ENCODE peak calls at places on chromosomes 5 and 9, in five cellular contexts. W is KBM-7, S is SW480, U is GM23338, I is posterior cingulate gyrus. J is an unnamed sample.

GRCh38 chr5:179973391-179973790 is 65.7 kb upstream of the TBC1D9B start:
- DNase-seq in W (no peak), S (no peak), U (no peak), I (no peak), J (no peak)

GRCh38 chr9:81214975-81215374 is 474.4 kb downstream of the TLE1 start:
- DNase-seq in W (no peak), S (no peak), U (no peak), I (no peak), J (no peak)

GRCh38 chr9:107925756-107926297 is 436.3 kb upstream of the KLF4 start:
- DNase-seq in W (no peak), S (no peak), U (no peak), I (no peak), J (no peak)

GRCh38 chr5:97224112-97224750 is 41.2 kb upstream of the RIOK2 start:
- DNase-seq in W (no peak), S (no peak), U (no peak), I (no peak), J (no peak)

GRCh38 chr9:69674741-69675438 is 2.7 kb upstream of the APBA1 start:
- DNase-seq in W (no peak), S (no peak), U (no peak), I (no peak), J (no peak)

GRCh38 chr5:139955053-139955605 is 88.0 kb downstream of the NRG2 start:
- DNase-seq in W (no peak), S (no peak), U (peak; percentile 32), I (no peak), J (no peak)

GRCh38 chr5:107285772-107286171 is 385.0 kb downstream of the EFNA5 start:
- DNase-seq in W (no peak), S (no peak), U (no peak), I (no peak), J (no peak)

GRCh38 chr5:134183481-134183880 is 6.7 kb upstream of the SKP1 start:
- DNase-seq in W (no peak), S (no peak), U (no peak), I (no peak), J (no peak)

GRCh38 chr5:179270581-179271300 is 74.5 kb downstream of the ADAMTS2 start:
- DNase-seq in W (no peak), S (no peak), U (no peak), I (peak; percentile 70), J (no peak)

GRCh38 chr5:67636091-67636490 is 439.5 kb upstream of the CD180 start:
- DNase-seq in W (no peak), S (no peak), U (no peak), I (peak; percentile 89), J (peak; percentile 5)

GRCh38 chr5:39422886-39423285 is 1.9 kb downstream of the DAB2 start:
- DNase-seq in W (no peak), S (no peak), U (no peak), I (no peak), J (no peak)

GRCh38 chr5:82911902-82912301 is 165.3 kb downstream of the TMEM167A start:
- DNase-seq in W (no peak), S (no peak), U (no peak), I (no peak), J (peak; percentile 3)

GRCh38 chr9:35367451-35367850 is 122.5 kb upstream of the RUSC2 start:
- DNase-seq in W (no peak), S (peak; percentile 28), U (no peak), I (no peak), J (no peak)

GRCh38 chr9:125332527-125332926 is 70.9 kb downstream of the GAPVD1 start:
- DNase-seq in W (peak; percentile 16), S (no peak), U (no peak), I (no peak), J (no peak)

GRCh38 chr9:3648722-3649121 is 122.9 kb upstream of the RFX3 start:
- DNase-seq in W (no peak), S (no peak), U (no peak), I (no peak), J (no peak)

GRCh38 chr9:86856259-86856658 is 91.0 kb downstream of the GAS1 start:
- DNase-seq in W (no peak), S (no peak), U (peak; percentile 17), I (no peak), J (no peak)

GRCh38 chr5:173670791-173671120 is 54.3 kb upstream of the BOD1 start:
- DNase-seq in W (no peak), S (no peak), U (no peak), I (peak; percentile 92), J (peak; percentile 78)

GRCh38 chr5:170111088-170111796 is 5.5 kb downstream of the FOXI1 start:
- DNase-seq in W (no peak), S (no peak), U (no peak), I (no peak), J (no peak)

GRCh38 chr5:151151793-151152192 is 5.8 kb downstream of the ANXA6 start:
- DNase-seq in W (peak; percentile 76), S (no peak), U (no peak), I (no peak), J (no peak)

GRCh38 chr9:98054376-98054951 is 2.1 kb upstream of the NANS start:
- DNase-seq in W (no peak), S (no peak), U (no peak), I (no peak), J (no peak)

GRCh38 chr5:170297589-170298462 is at the start of gene LCP2:
- DNase-seq in W (peak; percentile 80), S (no peak), U (no peak), I (no peak), J (no peak)

GRCh38 chr9:27047126-27047525 is 41.7 kb upstream of the LRRC19 start:
- DNase-seq in W (no peak), S (no peak), U (no peak), I (no peak), J (no peak)

GRCh38 chr5:61805101-61805500 is 473.0 kb downstream of the ZSWIM6 start:
- DNase-seq in W (no peak), S (peak; percentile 13), U (no peak), I (no peak), J (no peak)

GRCh38 chr5:113266227-113266912 is 168.4 kb downstream of the TSSK1B start:
- DNase-seq in W (no peak), S (no peak), U (no peak), I (no peak), J (no peak)

GRCh38 chr5:69029292-69029691 is 64.5 kb upstream of the SLC30A5 start:
- DNase-seq in W (no peak), S (no peak), U (no peak), I (no peak), J (no peak)

GRCh38 chr9:127786773-127787123 is 914 bp downstream of the CDK9 start:
- DNase-seq in W (no peak), S (no peak), U (no peak), I (no peak), J (no peak)

GRCh38 chr9:133707065-133707760 is 30.9 kb downstream of the SARDH start:
- DNase-seq in W (no peak), S (no peak), U (no peak), I (peak; percentile 60), J (no peak)

GRCh38 chr9:96651626-96652025 is 3.5 kb downstream of the PRXL2C start:
- DNase-seq in W (peak; percentile 27), S (peak; percentile 63), U (peak; percentile 12), I (no peak), J (no peak)

GRCh38 chr9:36576866-36577265 is 4.2 kb downstream of the MELK start:
- DNase-seq in W (no peak), S (no peak), U (no peak), I (no peak), J (no peak)

GRCh38 chr9:137226338-137227056 is 805 bp upstream of the RNF224 start:
- DNase-seq in W (no peak), S (no peak), U (no peak), I (no peak), J (no peak)

GRCh38 chr5:93503598-93504067 is 77.4 kb downstream of the NR2F1-AS1 start:
- DNase-seq in W (no peak), S (no peak), U (no peak), I (no peak), J (no peak)

GRCh38 chr5:136194611-136195010 is 1.6 kb upstream of the SMIM32 start:
- DNase-seq in W (no peak), S (no peak), U (peak; percentile 8), I (no peak), J (no peak)